ENCODE peak calls at places on chromosomes 3 and 15, in six cellular contexts. Q, D, B, T, C and M are unnamed samples.

GRCh38 chr3:139491966-139492365 is 15.7 kb upstream of the RBP2 start:
- ATAC-seq in B (peak; percentile 46), T (no peak), D (no peak), C (no peak), Q (no peak), M (no peak)

GRCh38 chr15:87628311-87628710 is 628.2 kb downstream of the NTRK3 start:
- ATAC-seq in B (no peak), Q (no peak), C (no peak), T (no peak), D (no peak), M (no peak)

GRCh38 chr15:79523266-79523665 is 91.1 kb downstream of the MINAR1 start:
- ATAC-seq in C (no peak), D (no peak), B (no peak), Q (no peak), T (no peak), M (no peak)

GRCh38 chr15:92405942-92406341 is 12.3 kb downstream of the ST8SIA2 start:
- ATAC-seq in D (no peak), T (no peak), B (no peak), Q (no peak), C (no peak), M (no peak)

GRCh38 chr15:81189583-81190283 is 6.9 kb upstream of the IL16 start:
- ATAC-seq in C (no peak), B (no peak), T (no peak), Q (no peak), D (peak; percentile 82), M (peak; percentile 91)

GRCh38 chr3:13420817-13421755 is 964 bp upstream of the NUP210 start:
- ATAC-seq in T (peak; percentile 74), C (peak; percentile 16), D (peak; percentile 66), B (no peak), Q (peak; percentile 79), M (no peak)

GRCh38 chr3:37772773-37773291 is 88.8 kb upstream of the CTDSPL start:
- ATAC-seq in C (no peak), D (no peak), B (no peak), T (no peak), Q (peak; percentile 42), M (no peak)

GRCh38 chr3:14600856-14601610 is 50.5 kb upstream of the CCDC174 start:
- ATAC-seq in D (no peak), B (no peak), C (no peak), Q (no peak), T (no peak), M (no peak)

GRCh38 chr15:71093089-71094024 is 21.9 kb upstream of the THSD4 start:
- ATAC-seq in T (no peak), C (no peak), D (peak; percentile 73), B (peak; percentile 99), Q (no peak), M (no peak)

GRCh38 chr3:129424185-129424841 is 4.1 kb downstream of the EFCAB12 start:
- ATAC-seq in B (peak; percentile 54), T (peak; percentile 70), D (no peak), C (no peak), Q (peak; percentile 92), M (no peak)

GRCh38 chr3:86388848-86389247 is 602.1 kb downstream of the VGLL3 start:
- ATAC-seq in C (peak; percentile 68), T (no peak), D (no peak), Q (no peak), B (no peak), M (no peak)

GRCh38 chr15:73388256-73388781 is 19.6 kb upstream of the HCN4 start:
- ATAC-seq in B (peak; percentile 92), T (no peak), Q (no peak), D (no peak), C (no peak), M (no peak)

GRCh38 chr15:73394782-73395181 is 26.0 kb upstream of the HCN4 start:
- ATAC-seq in B (no peak), D (no peak), Q (no peak), C (no peak), T (no peak), M (no peak)

GRCh38 chr3:161851941-161852566 is 355.4 kb downstream of the OTOL1 start:
- ATAC-seq in T (peak; percentile 53), B (peak; percentile 81), D (no peak), C (peak; percentile 85), Q (peak; percentile 90), M (no peak)

GRCh38 chr3:55718074-55718473 is 231.0 kb upstream of the WNT5A start:
- ATAC-seq in C (no peak), D (no peak), Q (no peak), T (no peak), B (no peak), M (no peak)

GRCh38 chr3:11238057-11238456 is 34.1 kb upstream of the ATG7 start:
- ATAC-seq in Q (peak; percentile 48), B (peak; percentile 41), T (no peak), C (no peak), D (no peak), M (no peak)

GRCh38 chr15:32833323-32833944 is 115.6 kb downstream of the GREM1 start:
- ATAC-seq in C (no peak), B (no peak), D (no peak), Q (no peak), T (no peak), M (no peak)

GRCh38 chr3:57596495-57597239 is 477 bp downstream of the ARF4 start:
- ATAC-seq in B (peak; percentile 26), C (peak; percentile 71), D (peak; percentile 90), T (peak; percentile 60), Q (peak; percentile 28), M (peak; percentile 46)

GRCh38 chr3:172106989-172107388 is 67.6 kb downstream of the FNDC3B start:
- ATAC-seq in D (peak; percentile 81), Q (peak; percentile 67), C (no peak), T (peak; percentile 81), B (no peak), M (no peak)

GRCh38 chr3:16033889-16034687 is 140.4 kb upstream of the GALNT15 start:
- ATAC-seq in T (peak; percentile 87), D (no peak), C (no peak), Q (no peak), B (no peak), M (no peak)

GRCh38 chr3:51559266-51559907 is 20.9 kb downstream of the RAD54L2 start:
- ATAC-seq in B (no peak), T (no peak), C (no peak), D (no peak), Q (no peak), M (peak; percentile 51)

GRCh38 chr15:63072809-63073277 is 30.3 kb downstream of the TPM1 start:
- ATAC-seq in D (no peak), Q (no peak), T (no peak), B (no peak), C (no peak), M (no peak)

GRCh38 chr15:69593981-69594966 is 141.7 kb downstream of the RPLP1 start:
- ATAC-seq in T (no peak), Q (no peak), B (no peak), C (peak; percentile 91), D (peak; percentile 95), M (peak; percentile 52)

GRCh38 chr3:88528494-88528893 is 378.7 kb downstream of the C3orf38 start:
- ATAC-seq in B (no peak), T (no peak), D (no peak), C (no peak), Q (no peak), M (no peak)

GRCh38 chr3:51621091-51621892 is 49.8 kb upstream of the TEX264 start:
- ATAC-seq in T (no peak), Q (no peak), D (peak; percentile 51), B (no peak), C (peak; percentile 87), M (peak; percentile 69)

GRCh38 chr3:38507120-38507519 is 11.0 kb downstream of the EXOG start:
- ATAC-seq in T (peak; percentile 56), Q (peak; percentile 100), D (no peak), C (no peak), B (no peak), M (no peak)

GRCh38 chr3:45789235-45789812 is 7.0 kb downstream of the SLC6A20 start:
- ATAC-seq in T (no peak), C (no peak), B (no peak), Q (no peak), D (no peak), M (no peak)

GRCh38 chr15:44682211-44682610 is 18.7 kb upstream of the SPG11 start:
- ATAC-seq in D (peak; percentile 40), C (no peak), B (no peak), Q (peak; percentile 71), T (peak; percentile 75), M (no peak)

GRCh38 chr3:123755085-123755484 is 129.0 kb downstream of the MYLK start:
- ATAC-seq in B (no peak), Q (no peak), C (peak; percentile 96), T (no peak), D (peak; percentile 72), M (no peak)

DNA sequence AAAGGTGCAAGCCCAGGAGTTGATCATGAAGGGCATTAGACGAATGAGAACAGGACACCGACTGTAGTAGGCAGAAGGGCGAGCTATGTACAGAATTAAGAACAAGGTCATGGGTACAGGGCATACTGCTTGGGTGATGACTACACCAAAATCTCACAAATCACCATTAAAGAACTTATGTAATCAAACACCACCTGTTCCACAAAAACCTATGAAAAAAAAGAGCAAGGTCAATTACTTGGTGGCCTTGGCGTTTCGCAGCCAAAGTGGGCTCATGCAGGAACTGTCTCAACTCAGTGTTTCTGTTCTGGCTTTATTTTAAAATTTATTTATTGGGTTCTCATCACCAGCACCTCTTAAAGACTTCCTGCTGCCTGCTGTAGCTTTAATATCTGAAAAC is 2.1 kb downstream of the KAT2B start:
- ATAC-seq in D (no peak), B (no peak), C (no peak), Q (no peak), T (no peak), M (no peak)
- H3K4me1 ChIP-seq in D (peaks cover 45% of the 10 kb centered on the region), B (peaks cover 8% of the 10 kb centered on the region), C (peaks cover 36% of the 10 kb centered on the region), Q (peaks cover 18% of the 10 kb centered on the region), T (peaks cover 29% of the 10 kb centered on the region), M (peaks cover 19% of the 10 kb centered on the region)

GRCh38 chr3:33218446-33219174 is at the start of gene SUSD5:
- ATAC-seq in D (peak; percentile 31), Q (peak; percentile 70), C (peak; percentile 44), T (no peak), B (no peak), M (no peak)
- TF ChIP-seq POLR2AphosphoS5 in D (no peak), Q (no peak), C (no peak), T (no peak), B (no peak), M (no peak)

DNA sequence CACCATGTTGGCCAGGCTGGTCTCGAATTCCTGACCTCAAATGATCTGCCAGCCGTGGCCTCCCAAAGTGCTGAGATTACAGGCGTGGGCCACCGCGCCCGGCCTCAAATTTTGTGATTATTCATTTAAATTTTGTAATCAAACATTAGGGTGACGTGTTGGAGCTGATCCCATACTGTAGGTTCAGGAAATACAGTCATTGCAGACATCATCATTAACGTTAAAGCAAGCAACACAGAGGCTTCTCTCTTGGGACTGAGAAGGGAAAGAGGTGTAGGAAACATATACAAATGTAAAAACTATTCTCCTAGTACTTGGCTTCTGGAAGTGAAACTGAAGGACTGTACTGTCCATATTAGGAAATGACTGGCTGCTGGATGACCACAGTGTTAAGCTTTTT is 11.1 kb upstream of the ARID3B start:
- ATAC-seq in T (no peak), D (no peak), Q (peak; percentile 48), B (no peak), C (no peak), M (no peak)
- TF ChIP-seq POLR2A in T (no peak), D (no peak), Q (no peak), B (no peak), C (no peak), M (no peak)

DNA sequence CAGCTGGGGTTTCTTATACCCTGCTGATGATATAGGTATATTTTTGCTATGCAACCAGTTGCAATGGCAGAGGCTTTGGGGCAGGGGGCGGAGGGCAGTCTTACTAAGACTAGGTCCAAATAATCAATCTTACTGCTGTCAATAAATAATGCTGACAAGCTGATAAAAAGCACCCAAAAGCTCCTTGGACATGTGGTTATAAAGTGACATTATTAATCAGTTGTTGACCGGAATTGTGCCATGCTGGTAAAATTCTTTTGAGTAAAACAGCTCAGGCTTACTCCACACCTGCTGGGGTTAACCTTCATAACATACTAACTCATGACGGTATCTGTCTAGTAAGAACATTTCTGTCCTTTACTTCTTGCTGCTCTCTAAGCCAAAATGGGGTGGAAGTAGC is 101.9 kb downstream of the CHST2 start:
- ATAC-seq in Q (no peak), B (no peak), C (no peak), D (no peak), T (no peak), M (no peak)
- H3K4me1 ChIP-seq in Q (peaks cover 2% of the 10 kb centered on the region), B (no peaks in the 10 kb centered on the region), C (no peaks in the 10 kb centered on the region), D (peaks cover 5% of the 10 kb centered on the region), T (peaks cover 24% of the 10 kb centered on the region), M (no peaks in the 10 kb centered on the region)